ENCODE peak calls at places on chromosome 1, in four cellular contexts. R, T, A and C are unnamed samples.
A peak's percentile ranks its signal among the peaks of the same experiment; 100 is the strongest.

GRCh38 chr1:154583691-154584212 is 16.2 kb downstream of the CHRNB2 start:
- DNase-seq in T (no peak), A (no peak), R (no peak), C (no peak)

GRCh38 chr1:231171623-231172197 is 9.9 kb downstream of the TRIM67 start:
- DNase-seq in R (no peak), A (no peak), T (no peak), C (no peak)

GRCh38 chr1:93042134-93042821 is 36.8 kb upstream of the MTF2 start:
- DNase-seq in R (no peak), T (no peak), A (no peak), C (peak; percentile 55)

GRCh38 chr1:197269053-197269452 is 1.0 kb downstream of the CRB1 start:
- DNase-seq in R (no peak), T (no peak), A (no peak), C (no peak)

GRCh38 chr1:66323958-66324357 is 210.0 kb upstream of the SGIP1 start:
- DNase-seq in A (no peak), T (no peak), R (no peak), C (no peak)

GRCh38 chr1:211371406-211372105 is 44.9 kb downstream of the TRAF5 start:
- DNase-seq in R (no peak), T (no peak), A (no peak), C (no peak)

GRCh38 chr1:91937613-91938012 is 11.6 kb upstream of the BRDT start:
- DNase-seq in T (no peak), A (no peak), R (no peak), C (no peak)

GRCh38 chr1:160665330-160666078 is 18.7 kb upstream of the SLAMF1 start:
- DNase-seq in A (no peak), R (no peak), T (no peak), C (no peak)

GRCh38 chr1:35223109-35223630 is 30.2 kb upstream of the SFPQ start:
- DNase-seq in T (no peak), R (no peak), A (no peak), C (no peak)

GRCh38 chr1:52098139-52098871 is 42.2 kb downstream of the BTF3L4 start:
- DNase-seq in R (no peak), A (no peak), T (peak; percentile 33), C (no peak)

GRCh38 chr1:80365634-80366033 is 1359.1 kb upstream of the ADGRL4 start:
- DNase-seq in A (no peak), R (no peak), T (no peak), C (no peak)

GRCh38 chr1:226444901-226445300 is 37.0 kb upstream of the PARP1 start:
- DNase-seq in T (no peak), A (no peak), R (no peak), C (peak; percentile 83)

GRCh38 chr1:30083800-30084464 is 639.5 kb downstream of the MATN1 start:
- DNase-seq in T (no peak), R (no peak), A (no peak), C (no peak)

GRCh38 chr1:7608628-7609295 is 162.3 kb upstream of the VAMP3 start:
- DNase-seq in T (peak; percentile 69), A (no peak), R (no peak), C (no peak)

GRCh38 chr1:114108741-114109255 is 44.9 kb downstream of the SYT6 start:
- DNase-seq in A (no peak), T (no peak), R (peak; percentile 33), C (peak; percentile 55)

GRCh38 chr1:234322979-234323378 is 50.3 kb upstream of the COA6 start:
- DNase-seq in R (no peak), T (peak; percentile 89), A (no peak), C (no peak)

GRCh38 chr1:101567582-101568189 is 330.9 kb downstream of the S1PR1 start:
- DNase-seq in A (peak; percentile 4), R (peak; percentile 47), T (peak; percentile 50), C (no peak)

GRCh38 chr1:220700591-220701179 is 10.5 kb downstream of the C1orf115 start:
- DNase-seq in R (no peak), T (no peak), A (no peak), C (no peak)

GRCh38 chr1:233090706-233091494 is 140.5 kb downstream of the NTPCR start:
- DNase-seq in A (no peak), T (no peak), R (no peak), C (no peak)

GRCh38 chr1:27849951-27850350 is 19.4 kb downstream of the PPP1R8 start:
- DNase-seq in A (no peak), T (no peak), R (no peak), C (no peak)

GRCh38 chr1:29249170-29249691 is 12.9 kb downstream of the PTPRU start:
- DNase-seq in T (peak; percentile 84), A (no peak), R (peak; percentile 43), C (no peak)

GRCh38 chr1:240683576-240683975 is 71.6 kb upstream of the GREM2 start:
- DNase-seq in R (no peak), A (no peak), T (no peak), C (no peak)

GRCh38 chr1:94235189-94236020 is 2.0 kb downstream of the ARHGAP29 start:
- DNase-seq in R (no peak), A (no peak), T (no peak), C (no peak)

GRCh38 chr1:34681481-34682451 is 73.1 kb upstream of the GJB5 start:
- DNase-seq in R (peak; percentile 66), T (peak; percentile 93), A (peak; percentile 26), C (peak; percentile 16)

GRCh38 chr1:89451011-89451410 is 73.6 kb upstream of the LRRC8B start:
- DNase-seq in T (no peak), A (no peak), R (no peak), C (no peak)

GRCh38 chr1:11753555-11754208 is 8.3 kb upstream of the C1orf167 start:
- DNase-seq in T (no peak), A (no peak), R (no peak), C (no peak)

GRCh38 chr1:41631971-41632370 is 147.5 kb upstream of the EDN2 start:
- DNase-seq in R (no peak), T (no peak), A (no peak), C (no peak)

GRCh38 chr1:109240158-109241152 is 8.9 kb upstream of the CELSR2 start:
- DNase-seq in A (no peak), R (peak; percentile 63), T (peak; percentile 76), C (no peak)

GRCh38 chr1:206484901-206485300 is 14.6 kb downstream of the IKBKE start:
- DNase-seq in A (no peak), T (no peak), R (no peak), C (no peak)

GRCh38 chr1:42392923-42393848 is 12.6 kb downstream of the RIMKLA start:
- DNase-seq in R (no peak), T (no peak), A (no peak), C (no peak)

GRCh38 chr1:119040489-119040888 is 52.3 kb upstream of the TBX15 start:
- DNase-seq in A (no peak), R (no peak), T (no peak), C (no peak)
- TF ChIP-seq JUND in A (no peak), R (no peak), T (no peak), C (no peak)

GRCh38 chr1:97158704-97159103 is 437.1 kb downstream of the PTBP2 start:
- DNase-seq in A (no peak), R (peak; percentile 27), T (no peak), C (no peak)

GRCh38 chr1:97160796-97161195 is 439.2 kb downstream of the PTBP2 start:
- DNase-seq in R (no peak), T (no peak), A (no peak), C (no peak)

GRCh38 chr1:97164276-97164639 is 442.7 kb downstream of the PTBP2 start:
- DNase-seq in R (no peak), A (no peak), T (no peak), C (no peak)

GRCh38 chr1:97163591-97164275 is 442.1 kb downstream of the PTBP2 start:
- DNase-seq in A (no peak), T (no peak), R (no peak), C (peak; percentile 51)

GRCh38 chr1:97159342-97159741 is 437.8 kb downstream of the PTBP2 start:
- DNase-seq in T (no peak), A (no peak), R (no peak), C (no peak)
- TF ChIP-seq JUND in T (no peak), A (no peak), R (no peak), C (no peak)

GRCh38 chr1:107254306-107254705 is 113.5 kb downstream of the NTNG1 start:
- DNase-seq in A (no peak), R (no peak), T (no peak), C (no peak)
- TF ChIP-seq JUND in A (no peak), R (no peak), T (no peak), C (no peak)

GRCh38 chr1:47238935-47239640 is 7.1 kb upstream of the TAL1 start:
- DNase-seq in A (no peak), R (no peak), T (no peak), C (no peak)

GRCh38 chr1:47235280-47235679 is 3.3 kb upstream of the TAL1 start:
- DNase-seq in A (no peak), R (no peak), T (peak; percentile 49), C (no peak)

GRCh38 chr1:47233165-47233564 is 1.1 kb upstream of the TAL1 start:
- DNase-seq in A (no peak), T (no peak), R (peak; percentile 22), C (no peak)

GRCh38 chr1:47232187-47232874 is at the start of gene TAL1:
- DNase-seq in R (peak; percentile 70), A (no peak), T (peak; percentile 66), C (no peak)

GRCh38 chr1:47235822-47236221 is 3.8 kb upstream of the TAL1 start:
- DNase-seq in T (no peak), R (no peak), A (no peak), C (no peak)
- TF ChIP-seq JUND in T (no peak), R (no peak), A (no peak), C (no peak)

GRCh38 chr1:187854457-187854856 is 1025.7 kb downstream of the PLA2G4A start:
- DNase-seq in R (no peak), A (no peak), T (no peak), C (no peak)
- TF ChIP-seq JUND in R (no peak), A (no peak), T (no peak), C (no peak)

DNA sequence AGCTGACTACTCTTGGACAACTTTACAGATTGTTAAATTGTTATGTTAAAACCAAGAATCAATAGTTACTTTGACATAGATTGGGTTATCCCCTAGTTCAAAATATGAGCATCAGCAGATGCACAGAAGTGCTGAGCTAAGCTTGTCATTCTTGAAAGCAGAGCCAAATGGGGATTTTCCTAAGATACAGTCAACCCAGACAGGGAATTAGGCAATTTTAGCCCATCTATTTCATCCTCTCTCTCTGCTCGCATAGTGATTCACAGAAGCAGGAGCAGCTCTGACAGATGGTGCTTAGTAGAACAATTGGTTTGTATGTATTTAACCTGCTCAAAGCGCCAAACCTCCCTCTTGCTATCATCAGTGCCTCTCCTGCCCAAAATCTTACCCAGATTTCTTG is 27.9 kb upstream of the PRRC2C start:
- DNase-seq in A (no peak), R (no peak), T (no peak), C (no peak)
- TF ChIP-seq JUND in A (no peak), R (no peak), T (no peak), C (no peak)

GRCh38 chr1:247175458-247175857 is 3.6 kb upstream of the ZNF124 start:
- DNase-seq in A (no peak), T (no peak), R (no peak), C (no peak)
- TF ChIP-seq JUND in A (no peak), T (no peak), R (no peak), C (no peak)